ENCODE peak calls at places on chromosomes 13 and 19, in six cellular contexts. N, J, L, A, V and H are unnamed samples.

GRCh38 chr13:90918551-90918950 is 428.9 kb upstream of the MIR17HG start:
- DNase-seq in N (no peak), L (no peak), J (no peak), A (no peak), V (no peak), H (no peak)

GRCh38 chr19:47430041-47430802 is 10.9 kb upstream of the MEIS3 start:
- DNase-seq in L (peak; percentile 87), V (peak; percentile 78), J (no peak), A (no peak), N (no peak), H (peak; percentile 53)

GRCh38 chr19:4861147-4861546 is 6.3 kb downstream of the PLIN3 start:
- DNase-seq in L (peak; percentile 50), N (no peak), V (no peak), J (no peak), A (no peak), H (peak; percentile 58)

GRCh38 chr13:48265217-48265815 is 32.3 kb downstream of the ITM2B start:
- DNase-seq in V (no peak), J (no peak), L (no peak), A (no peak), N (no peak), H (no peak)

GRCh38 chr13:110853235-110853721 is 61.6 kb downstream of the ANKRD10 start:
- DNase-seq in J (no peak), V (peak; percentile 47), N (no peak), L (peak; percentile 60), A (peak; percentile 40), H (no peak)

GRCh38 chr13:104571161-104571889 is 1505.1 kb upstream of the SLC10A2 start:
- DNase-seq in N (peak; percentile 79), A (peak; percentile 0), L (no peak), V (peak; percentile 71), J (peak; percentile 80), H (peak; percentile 55)

GRCh38 chr19:49361438-49362047 is 673 bp downstream of the TEAD2 start:
- DNase-seq in V (no peak), N (peak; percentile 95), J (peak; percentile 89), A (peak; percentile 88), L (peak; percentile 94), H (peak; percentile 80)

GRCh38 chr13:95568131-95568530 is 15.6 kb downstream of the CLDN10 start:
- DNase-seq in N (no peak), J (no peak), A (no peak), V (no peak), L (no peak), H (no peak)

GRCh38 chr13:106617561-106617960 is 49.6 kb upstream of the ARGLU1 start:
- DNase-seq in V (no peak), A (no peak), N (no peak), J (no peak), L (no peak), H (no peak)

GRCh38 chr19:1794424-1795185 is 17.5 kb downstream of the ATP8B3 start:
- DNase-seq in L (peak; percentile 43), J (no peak), A (no peak), V (no peak), N (no peak), H (no peak)

GRCh38 chr13:51325837-51326236 is 13.7 kb upstream of the SERPINE3 start:
- DNase-seq in N (no peak), J (no peak), L (no peak), A (no peak), V (no peak), H (no peak)

GRCh38 chr19:13887039-13887438 is 10.1 kb downstream of the NANOS3 start:
- DNase-seq in N (no peak), L (no peak), J (no peak), V (no peak), A (peak; percentile 29), H (peak; percentile 69)

GRCh38 chr19:6233827-6234511 is 45.8 kb downstream of the MLLT1 start:
- DNase-seq in A (peak; percentile 22), J (peak; percentile 78), N (no peak), V (no peak), L (peak; percentile 83), H (peak; percentile 76)

GRCh38 chr13:25778808-25779207 is 273.0 kb downstream of the SHISA2 start:
- DNase-seq in V (no peak), A (no peak), L (no peak), J (no peak), N (no peak), H (no peak)

GRCh38 chr13:112897603-112897955 is 71.4 kb upstream of the MCF2L start:
- DNase-seq in L (no peak), J (no peak), A (no peak), N (no peak), V (no peak), H (no peak)

GRCh38 chr19:33290956-33291622 is 11.2 kb downstream of the CEBPA start:
- DNase-seq in V (no peak), A (no peak), L (peak; percentile 70), N (no peak), J (no peak), H (no peak)

GRCh38 chr13:46057251-46058015 is 4.9 kb upstream of the ZC3H13 start:
- DNase-seq in A (no peak), V (no peak), N (no peak), L (no peak), J (no peak), H (no peak)

GRCh38 chr19:1079566-1080111 is 12.7 kb downstream of the ARHGAP45 start:
- DNase-seq in L (peak; percentile 87), A (peak; percentile 59), V (no peak), N (no peak), J (no peak), H (no peak)

GRCh38 chr13:95275322-95276118 is 25.7 kb downstream of the ABCC4 start:
- DNase-seq in A (no peak), J (no peak), V (no peak), N (no peak), L (no peak), H (peak; percentile 34)

GRCh38 chr13:40982772-40983171 is 36.3 kb downstream of the ELF1 start:
- DNase-seq in L (no peak), V (no peak), A (peak; percentile 74), N (no peak), J (no peak), H (no peak)

GRCh38 chr19:30001794-30002193 is 59.8 kb downstream of the URI1 start:
- DNase-seq in L (no peak), A (peak; percentile 18), N (no peak), V (no peak), J (no peak), H (no peak)

GRCh38 chr13:35140321-35140720 is 198.3 kb downstream of the NBEA start:
- DNase-seq in J (no peak), N (no peak), A (no peak), L (no peak), V (no peak), H (no peak)

GRCh38 chr19:33260628-33261418 is 35.2 kb upstream of the SLC7A10 start:
- DNase-seq in N (no peak), L (no peak), J (no peak), V (no peak), A (no peak), H (no peak)

GRCh38 chr13:74575729-74576125 is 441.5 kb upstream of the KLF12 start:
- DNase-seq in L (peak; percentile 91), N (peak; percentile 73), V (peak; percentile 78), J (peak; percentile 66), A (peak; percentile 73), H (peak; percentile 50)
- H3K4me3 ChIP-seq in L (peak overlapping the region; percentile 14), N (peak overlapping the region; percentile 47), V (peak overlapping the region; percentile 49), J (peak overlapping the region; percentile 45), A (no peak overlapping the region), H (peak overlapping the region; percentile 43)

GRCh38 chr13:113976711-113977684 is 3.1 kb upstream of the C13orf46 start:
- DNase-seq in N (peak; percentile 62), V (no peak), A (no peak), J (peak; percentile 66), L (peak; percentile 67), H (no peak)
- TF ChIP-seq EP300 in N (no peak), V (no peak), A (no peak), J (no peak), L (no peak), H (no peak)

GRCh38 chr13:97108535-97108910 is 113.6 kb upstream of the MBNL2 start:
- DNase-seq in A (peak; percentile 39), N (no peak), L (no peak), J (no peak), V (no peak), H (no peak)

GRCh38 chr13:97111705-97112104 is 110.4 kb upstream of the MBNL2 start:
- DNase-seq in L (no peak), A (no peak), V (no peak), N (no peak), J (no peak), H (no peak)

GRCh38 chr13:97107815-97108534 is 113.7 kb upstream of the OXGR1 start:
- DNase-seq in N (no peak), V (no peak), J (no peak), L (no peak), A (no peak), H (no peak)

GRCh38 chr13:97109256-97109655 is 112.9 kb upstream of the MBNL2 start:
- DNase-seq in J (no peak), A (no peak), N (no peak), L (no peak), V (no peak), H (no peak)

DNA sequence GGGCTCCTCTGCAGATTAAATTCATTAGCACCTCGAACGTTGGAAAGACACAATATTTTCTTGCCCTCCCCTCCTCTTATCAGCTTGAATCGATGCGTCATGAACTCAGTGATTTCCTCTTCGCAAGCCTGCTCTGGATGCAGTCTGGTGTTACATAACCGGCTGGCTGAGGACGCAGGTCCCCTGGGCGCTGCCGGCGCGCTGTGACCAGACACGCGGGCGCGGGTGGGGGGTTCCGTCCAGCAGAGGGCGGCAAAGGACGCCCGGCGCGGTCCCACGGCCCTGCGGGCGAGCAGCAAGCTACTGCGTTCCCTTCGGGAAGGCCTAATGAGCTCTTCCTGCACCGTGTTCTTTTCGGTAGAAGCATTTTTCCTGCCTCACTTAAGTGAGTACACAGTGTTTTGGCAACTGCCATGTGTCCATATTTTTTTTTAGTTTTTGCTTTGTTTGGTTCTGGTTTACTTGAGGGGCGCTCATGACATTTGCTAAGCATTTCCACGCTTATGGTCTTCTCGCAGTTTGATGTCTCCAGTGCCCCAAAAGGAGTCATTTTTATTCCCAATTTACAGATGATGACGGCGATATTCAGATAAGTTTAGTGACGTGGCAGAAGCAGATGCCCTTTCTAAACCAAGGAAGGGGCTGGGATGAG is 112.2 kb upstream of the MBNL2 start:
- DNase-seq in L (peak; percentile 98), V (peak; percentile 92), A (peak; percentile 80), N (peak; percentile 96), J (peak; percentile 94), H (peak; percentile 93)
- TF ChIP-seq POLR2AphosphoS5 in L (peak; percentile 76), V (no peak), A (no peak), N (peak; percentile 52), J (no peak), H (peak; percentile 82)

GRCh38 chr13:36848228-36848982 is 29.4 kb downstream of the RFXAP start:
- DNase-seq in A (peak; percentile 48), L (no peak), N (no peak), V (peak; percentile 55), J (no peak), H (no peak)

GRCh38 chr13:36850790-36851438 is 31.9 kb downstream of the RFXAP start:
- DNase-seq in J (no peak), N (no peak), L (no peak), V (peak; percentile 82), A (peak; percentile 22), H (no peak)

DNA sequence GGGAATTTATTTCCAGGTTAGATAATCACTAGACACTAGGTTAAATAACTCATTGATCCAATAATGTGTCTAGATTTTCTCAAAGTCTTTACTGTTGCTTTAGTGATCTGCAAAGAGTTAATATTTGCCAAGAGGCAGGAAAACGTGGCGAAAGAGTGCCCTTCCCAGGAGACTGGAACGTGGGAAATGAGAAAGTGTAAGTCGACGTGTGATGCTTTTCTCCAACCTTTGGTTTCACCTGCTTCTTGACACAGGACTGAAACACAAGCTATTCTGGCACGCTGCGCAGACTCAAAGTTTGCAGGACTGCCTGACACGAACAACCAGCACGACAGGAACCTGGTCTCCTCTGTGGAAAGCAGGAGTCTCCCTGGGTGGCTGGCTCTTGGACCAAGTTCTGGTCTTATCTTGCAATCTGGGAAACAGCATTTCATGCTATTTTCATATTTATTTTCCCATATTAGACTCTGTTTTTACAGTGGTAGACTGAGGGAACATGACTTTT is 28.6 kb downstream of the RFXAP start:
- DNase-seq in V (no peak), A (no peak), N (no peak), L (no peak), J (no peak), H (peak; percentile 51)
- H3K4me3 ChIP-seq in V (no peak overlapping the region), A (no peak overlapping the region), N (no peak overlapping the region), L (no peak overlapping the region), J (no peak overlapping the region), H (no peak overlapping the region)